ENCODE peak calls at places on chromosome 3, in six cellular contexts. B is hepatocyte; J is adipocyte; I is CD8-positive, alpha-beta memory T cell; F is upper lobe of right lung; X is right atrium auricular region. T is an unnamed sample. For H3K4me1, the result is how much of the 10 kb centered on the place peaks cover.

GRCh38 chr3:142022381-142022780 is 127.0 kb downstream of the TFDP2 start:
- DNase-seq in B (peak), F (no peak), J (no peak), I (no peak), X (no peak), T (no peak)

GRCh38 chr3:71305246-71306206 is 278.0 kb downstream of the FOXP1 start:
- DNase-seq in J (peak), F (no peak), I (no peak), X (no peak), B (peak), T (no peak)

GRCh38 chr3:8503871-8504610 is 2.4 kb downstream of the LMCD1 start:
- DNase-seq in J (peak), X (no peak), B (no peak), F (no peak), I (no peak), T (no peak)

GRCh38 chr3:183265713-183266417 is 12.8 kb downstream of the B3GNT5 start:
- DNase-seq in B (peak), F (no peak), I (no peak), X (no peak), J (peak), T (no peak)

GRCh38 chr3:135125171-135125801 is 330.2 kb downstream of the EPHB1 start:
- DNase-seq in B (peak), X (no peak), J (peak), I (no peak), F (no peak), T (no peak)

GRCh38 chr3:58536501-58537411 is at the start of gene ACOX2:
- DNase-seq in X (peak), F (peak), I (no peak), J (no peak), B (peak), T (no peak)

GRCh38 chr3:75272708-75273107 is 391.4 kb upstream of the FRG2C start:
- DNase-seq in X (no peak), F (no peak), J (peak), B (no peak), I (no peak), T (no peak)

GRCh38 chr3:141179983-141180382 is 51.6 kb upstream of the PXYLP1 start:
- DNase-seq in B (no peak), F (no peak), I (no peak), X (no peak), J (no peak), T (no peak)

GRCh38 chr3:187169231-187169960 is 27.9 kb upstream of the RTP1 start:
- DNase-seq in X (no peak), J (no peak), B (no peak), F (no peak), I (no peak), T (no peak)

GRCh38 chr3:151169700-151170224 is 33.3 kb downstream of the GPR171 start:
- DNase-seq in F (peak), B (no peak), I (no peak), X (peak), J (no peak), T (peak)

GRCh38 chr3:66196633-66197032 is 24.2 kb upstream of the SLC25A26 start:
- DNase-seq in J (peak), X (no peak), I (no peak), B (no peak), F (no peak), T (no peak)

GRCh38 chr3:197737749-197738462 is 1.2 kb upstream of the RUBCN start:
- DNase-seq in J (no peak), F (no peak), I (no peak), X (peak), B (no peak), T (no peak)

GRCh38 chr3:32725721-32726120 is 40.7 kb downstream of the CNOT10 start:
- DNase-seq in X (no peak), J (peak), B (no peak), I (no peak), F (no peak), T (no peak)

DNA sequence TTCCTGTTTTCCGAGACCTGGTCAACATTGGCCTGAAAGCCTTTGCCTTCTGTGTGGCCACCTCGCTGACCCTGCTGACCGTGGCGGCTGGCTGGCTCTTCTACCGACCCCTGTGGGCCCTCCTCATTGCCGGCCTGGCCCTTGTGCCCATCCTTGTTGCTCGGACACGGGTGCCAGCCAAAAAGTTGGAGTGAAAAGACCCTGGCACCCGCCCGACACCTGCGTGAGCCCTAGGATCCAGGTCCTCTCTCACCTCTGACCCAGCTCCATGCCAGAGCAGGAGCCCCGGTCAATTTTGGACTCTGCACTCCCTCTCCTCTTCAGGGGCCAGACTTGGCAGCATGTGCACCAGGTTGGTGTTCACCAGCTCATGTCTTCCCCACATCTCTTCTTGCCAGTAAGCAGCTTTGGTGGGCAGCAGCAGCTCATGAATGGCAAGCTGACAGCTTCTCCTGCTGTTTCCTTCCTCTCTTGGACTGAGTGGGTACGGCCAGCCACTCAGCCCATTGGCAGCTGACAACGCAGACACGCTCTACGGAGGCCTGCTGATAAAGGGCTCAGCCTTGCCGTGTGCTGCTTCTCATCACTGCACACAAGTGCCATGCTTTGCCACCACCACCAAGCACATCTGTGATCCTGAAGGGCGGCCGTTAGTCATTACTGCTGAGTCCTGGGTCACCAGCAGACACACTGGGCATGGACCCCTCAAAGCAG is 16.9 kb downstream of the TMEM43 start:
- DNase-seq in X (no peak), F (no peak), J (no peak), I (no peak), B (no peak), T (no peak)
- H3K4me1 ChIP-seq in X (under half), F (half or more), J (half or more), I (half or more), B (under half), T (half or more)

DNA sequence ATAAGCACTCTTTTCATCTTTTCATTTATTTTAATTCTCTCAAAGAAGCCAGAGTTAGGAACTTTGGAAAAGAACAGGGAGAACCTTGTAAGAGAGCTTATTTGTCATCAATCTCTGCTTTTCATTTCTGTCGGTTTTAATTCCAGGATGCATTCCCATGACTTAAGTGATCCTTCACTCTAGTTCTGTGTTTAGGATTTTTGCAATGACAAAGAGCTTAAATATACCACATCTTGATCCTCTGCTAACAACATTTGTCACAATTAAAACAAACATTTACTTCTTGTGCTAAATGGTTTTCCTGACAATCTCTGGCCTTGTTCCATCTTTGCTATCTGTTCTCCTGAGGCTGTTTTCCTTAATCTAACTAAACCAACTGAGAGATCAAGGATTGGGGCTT is 530.4 kb upstream of the CBLB start:
- DNase-seq in I (no peak), J (peak), X (no peak), B (no peak), F (no peak), T (no peak)
- H3K4me1 ChIP-seq in I (under half), J (under half), X (under half), B (under half), F (under half), T (under half)

GRCh38 chr3:152339881-152340505 is 71.3 kb downstream of the MBNL1 start:
- DNase-seq in F (no peak), X (no peak), I (no peak), J (no peak), B (no peak), T (no peak)

GRCh38 chr3:152335273-152335672 is 66.5 kb downstream of the MBNL1 start:
- DNase-seq in J (no peak), X (no peak), I (no peak), F (no peak), B (no peak), T (no peak)

GRCh38 chr3:152334761-152335160 is 66.0 kb downstream of the MBNL1 start:
- DNase-seq in X (no peak), J (no peak), I (no peak), F (no peak), B (no peak), T (no peak)

GRCh38 chr3:152333928-152334327 is 65.2 kb downstream of the MBNL1 start:
- DNase-seq in I (no peak), B (no peak), J (no peak), F (no peak), X (no peak), T (no peak)

DNA sequence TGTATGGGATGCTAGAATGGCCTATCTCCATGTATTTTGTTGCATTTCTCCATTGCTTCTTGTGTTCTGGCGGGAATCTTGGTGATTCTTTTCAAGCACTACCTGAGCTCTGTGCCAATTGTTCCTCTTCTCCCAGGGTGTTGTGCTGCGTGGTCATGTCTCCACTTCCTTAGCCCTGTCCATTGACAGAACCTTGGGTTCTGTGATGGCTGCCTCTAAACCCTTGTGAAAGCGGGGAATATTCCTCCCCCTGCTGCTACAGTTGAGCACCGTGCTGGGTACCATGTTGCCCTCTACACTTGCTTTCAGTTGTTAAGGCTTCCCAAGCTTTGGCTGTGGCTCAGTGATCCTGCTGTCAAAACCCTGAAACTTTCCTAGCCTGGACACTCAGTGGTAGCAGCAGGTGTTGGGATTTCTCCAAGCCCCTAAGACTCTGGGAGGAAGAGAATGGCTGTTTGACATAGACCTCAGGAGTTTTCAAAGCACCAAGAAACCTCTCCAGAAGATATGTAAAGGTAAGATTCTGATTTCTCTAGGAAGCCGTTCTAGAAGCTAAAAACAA is 69.5 kb downstream of the MBNL1 start:
- DNase-seq in J (no peak), I (no peak), F (no peak), B (no peak), X (no peak), T (no peak)
- H3K4me1 ChIP-seq in J (under half), I (half or more), F (under half), B (under half), X (under half), T (half or more)

DNA sequence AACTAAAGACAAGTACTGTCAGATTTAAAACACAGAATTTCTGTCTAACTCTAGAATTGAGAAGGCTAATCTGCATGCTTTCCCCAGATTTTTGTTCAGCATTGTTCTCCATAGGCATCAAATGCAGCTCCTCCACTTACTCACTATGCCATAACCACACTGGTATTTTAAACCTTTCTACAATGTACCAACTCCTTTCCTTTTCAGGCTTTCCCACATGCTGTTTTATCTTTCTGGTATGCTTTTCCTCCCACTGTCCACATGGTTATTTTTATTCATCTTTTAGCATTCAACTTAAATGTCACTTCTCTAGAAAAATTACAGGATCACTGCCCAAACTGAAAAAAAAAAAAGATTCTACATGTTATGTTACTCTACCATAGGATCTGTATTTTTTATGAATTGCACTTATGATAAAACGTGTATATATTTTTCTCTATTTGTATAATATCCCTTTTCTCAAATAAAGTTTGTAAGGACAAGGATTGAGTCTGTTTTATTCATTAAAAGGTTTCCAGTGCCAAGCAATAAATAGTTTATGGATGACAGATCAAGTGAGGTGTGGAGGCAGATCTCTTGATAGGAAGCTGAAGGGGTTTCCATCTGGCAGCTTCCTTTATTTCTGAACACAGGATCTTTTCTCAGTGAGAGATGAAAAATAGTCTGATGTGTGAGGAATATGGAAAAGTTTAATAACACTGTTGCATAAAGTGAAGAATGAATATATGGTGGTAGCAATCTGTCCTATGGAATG is 1064.5 kb downstream of the ZPLD1 start:
- DNase-seq in J (peak), F (no peak), X (no peak), I (no peak), B (no peak), T (no peak)
- H3K4me1 ChIP-seq in J (under half), F (under half), X (under half), I (under half), B (under half), T (under half)

T was measured in CD4-positive, alpha-beta memory T cell.